ENCODE peak calls at places on chromosomes 2 and 18, in eight cellular contexts. Q is CD8-positive, alpha-beta T cell; A is amniotic stem cell; I is NCI-H1092 treated with DMSO at 0.1 percent for 48 hours; K is activated naive CD8-positive, alpha-beta T cell treated with anti-CD3 and anti-CD28 coated beads, Interleukin-2, amount 10 ng/mL, durations not matched to agents 7 days and 5 days; B is SK-N-SH; Z is retina; T is AG09319. S is an unnamed sample.

GRCh38 chr2:80303825-80304521 is 579 bp downstream of the LRRTM1 start:
- DNase-seq in T (no peak), K (no peak), Q (no peak), Z (peak; percentile 87), A (no peak), B (peak; percentile 78), I (peak; percentile 5), S (peak; percentile 75)

GRCh38 chr18:37396981-37397720 is 168.4 kb downstream of the CELF4 start:
- DNase-seq in T (no peak), A (no peak), K (no peak), B (no peak), I (no peak), Q (no peak), Z (no peak), S (no peak)

GRCh38 chr18:48356909-48357631 is 52.1 kb downstream of the ZBTB7C start:
- DNase-seq in I (no peak), B (peak; percentile 30), A (no peak), T (no peak), K (no peak), Z (no peak), Q (no peak), S (no peak)

GRCh38 chr2:202642567-202642966 is 7.8 kb downstream of the FAM117B start:
- DNase-seq in B (no peak), K (no peak), A (no peak), T (no peak), Q (no peak), I (no peak), Z (no peak), S (no peak)

GRCh38 chr2:117936871-117937428 is 76.9 kb downstream of the CCDC93 start:
- DNase-seq in K (no peak), Q (no peak), T (no peak), I (no peak), A (no peak), Z (no peak), B (no peak), S (no peak)

GRCh38 chr2:173547493-173547892 is 192.8 kb downstream of the CDCA7 start:
- DNase-seq in A (no peak), B (no peak), I (no peak), K (no peak), T (no peak), Q (no peak), Z (no peak), S (no peak)

GRCh38 chr2:122652670-122653069 is 897.2 kb downstream of the TSN start:
- DNase-seq in I (peak; percentile 25), Q (no peak), T (no peak), B (no peak), A (no peak), Z (no peak), K (no peak), S (no peak)

GRCh38 chr2:138502253-138503086 is 900 bp downstream of the SPOPL start:
- DNase-seq in Z (peak; percentile 59), B (peak; percentile 6), K (no peak), Q (no peak), I (peak; percentile 37), T (no peak), A (no peak), S (no peak)

GRCh38 chr18:36692331-36692730 is 136.5 kb downstream of the TPGS2 start:
- DNase-seq in Q (no peak), I (no peak), T (peak; percentile 71), A (peak; percentile 78), Z (no peak), K (no peak), B (peak; percentile 37), S (no peak)

GRCh38 chr2:223041527-223042109 is 10.4 kb upstream of the KCNE4 start:
- DNase-seq in A (peak; percentile 90), B (no peak), Z (no peak), T (peak; percentile 93), I (peak; percentile 6), Q (no peak), K (no peak), S (peak; percentile 44)

GRCh38 chr2:66434679-66435548 is at the start of gene MEIS1:
- DNase-seq in T (peak; percentile 91), Q (no peak), K (peak; percentile 45), Z (peak; percentile 95), I (peak; percentile 86), B (peak; percentile 88), A (peak; percentile 86), S (peak; percentile 85)

GRCh38 chr2:228747478-228747877 is 523.6 kb downstream of the PID1 start:
- DNase-seq in Z (no peak), B (no peak), K (no peak), T (no peak), A (no peak), I (no peak), Q (no peak), S (no peak)

GRCh38 chr2:154697422-154698237 is 865 bp upstream of the KCNJ3 start:
- DNase-seq in Z (peak; percentile 88), K (peak; percentile 27), A (no peak), I (peak; percentile 66), T (no peak), B (peak; percentile 65), Q (no peak), S (peak; percentile 53)

GRCh38 chr18:59628995-59629394 is 68.2 kb downstream of the CCBE1 start:
- DNase-seq in Q (no peak), T (no peak), A (no peak), B (no peak), I (no peak), K (no peak), Z (no peak), S (no peak)

S was measured in glutamatergic neuron.